ENCODE peak calls at places on chromosome 21, in eight cellular contexts. N, I, U, D, T, O, P and A are unnamed samples.

GRCh38 chr21:33101300-33102005 is 31.5 kb downstream of the OLIG1 start:
- DNase-seq in N (no peak), I (no peak), U (no peak), D (peak; percentile 33), T (no peak), O (no peak), P (no peak), A (no peak)

GRCh38 chr21:46052703-46053651 is 44.9 kb upstream of the COL6A2 start:
- DNase-seq in N (no peak), I (peak; percentile 94), U (no peak), D (peak; percentile 94), T (no peak), O (no peak), P (no peak), A (no peak)

GRCh38 chr21:46301759-46302158 is 15.6 kb downstream of the YBEY start:
- DNase-seq in N (no peak), I (no peak), U (no peak), D (no peak), T (no peak), O (no peak), P (no peak), A (no peak)

GRCh38 chr21:45894107-45894810 is 87.3 kb upstream of the COL6A1 start:
- DNase-seq in N (no peak), I (no peak), U (peak; percentile 16), D (no peak), T (peak; percentile 82), O (no peak), P (no peak), A (no peak)

GRCh38 chr21:33196956-33197374 is 32.8 kb upstream of the IFNAR2 start:
- DNase-seq in N (peak; percentile 55), I (peak; percentile 56), U (peak; percentile 93), D (peak; percentile 76), T (peak; percentile 57), O (peak; percentile 21), P (peak; percentile 12), A (no peak)

GRCh38 chr21:22609802-22610201 is 1611.6 kb downstream of the NCAM2 start:
- DNase-seq in N (no peak), I (no peak), U (no peak), D (no peak), T (no peak), O (no peak), P (no peak), A (no peak)

GRCh38 chr21:38258803-38259485 is 2.2 kb downstream of the KCNJ15 start:
- DNase-seq in N (no peak), I (peak; percentile 78), U (no peak), D (peak; percentile 87), T (no peak), O (no peak), P (no peak), A (no peak)

GRCh38 chr21:20443558-20444155 is 554.6 kb upstream of the NCAM2 start:
- DNase-seq in N (no peak), I (no peak), U (peak; percentile 66), D (peak; percentile 11), T (no peak), O (no peak), P (no peak), A (no peak)

GRCh38 chr21:16185766-16186165 is 456.0 kb downstream of the USP25 start:
- DNase-seq in N (no peak), I (no peak), U (no peak), D (no peak), T (no peak), O (no peak), P (no peak), A (no peak)

GRCh38 chr21:46057111-46057709 is 40.7 kb upstream of the COL6A2 start:
- DNase-seq in N (no peak), I (no peak), U (no peak), D (no peak), T (no peak), O (no peak), P (no peak), A (no peak)

GRCh38 chr21:38837806-38838461 is 32.2 kb downstream of the ETS2 start:
- DNase-seq in N (no peak), I (no peak), U (no peak), D (no peak), T (no peak), O (no peak), P (no peak), A (no peak)

GRCh38 chr21:34707876-34708325 is 39.1 kb downstream of the CLIC6 start:
- DNase-seq in N (no peak), I (no peak), U (no peak), D (no peak), T (no peak), O (no peak), P (peak; percentile 54), A (no peak)

GRCh38 chr21:44051462-44051941 is 39.4 kb downstream of the TRAPPC10 start:
- DNase-seq in N (peak; percentile 38), I (no peak), U (no peak), D (no peak), T (peak; percentile 58), O (no peak), P (no peak), A (no peak)

GRCh38 chr21:46455575-46456385 is 2.9 kb upstream of the DIP2A start:
- DNase-seq in N (peak; percentile 34), I (no peak), U (no peak), D (no peak), T (peak; percentile 44), O (no peak), P (no peak), A (no peak)